ENCODE peak calls at places on chromosome 11, in six cellular contexts. One of them, this sample, is unnamed.
A peak's percentile ranks its signal among the peaks of the same experiment; 100 is the strongest.

GRCh38 chr11:124740277-124740882 is 638 bp downstream of the NRGN start:
- DNase-seq in A549: peak; percentile 23
- DNase-seq in gastrocnemius medialis: no peak
- DNase-seq in spleen: peak; percentile 87
- DNase-seq in left ventricle myocardium inferior: peak; percentile 40
- DNase-seq in body of pancreas: no peak
- DNase-seq in this sample: no peak

GRCh38 chr11:121964591-121964990 is 151.4 kb downstream of the BLID start:
- DNase-seq in A549: peak; percentile 17
- DNase-seq in gastrocnemius medialis: peak; percentile 35
- DNase-seq in spleen: no peak
- DNase-seq in left ventricle myocardium inferior: no peak
- DNase-seq in body of pancreas: no peak
- DNase-seq in this sample: no peak

GRCh38 chr11:95512177-95512576 is 277.4 kb downstream of the FAM76B start:
- DNase-seq in A549: peak; percentile 36
- DNase-seq in gastrocnemius medialis: peak; percentile 48
- DNase-seq in spleen: no peak
- DNase-seq in left ventricle myocardium inferior: no peak
- DNase-seq in body of pancreas: peak; percentile 6
- DNase-seq in this sample: peak; percentile 75

GRCh38 chr11:2462986-2463765 is 18.4 kb downstream of the KCNQ1 start:
- DNase-seq in A549: no peak
- DNase-seq in gastrocnemius medialis: no peak
- DNase-seq in spleen: peak; percentile 90
- DNase-seq in left ventricle myocardium inferior: peak; percentile 82
- DNase-seq in body of pancreas: peak; percentile 97
- DNase-seq in this sample: peak; percentile 67

GRCh38 chr11:15179167-15179566 is 64.4 kb downstream of the INSC start:
- DNase-seq in A549: no peak
- DNase-seq in gastrocnemius medialis: no peak
- DNase-seq in spleen: no peak
- DNase-seq in left ventricle myocardium inferior: no peak
- DNase-seq in body of pancreas: no peak
- DNase-seq in this sample: no peak

GRCh38 chr11:118530683-118531596 is at the start of gene TMEM25:
- DNase-seq in A549: no peak
- DNase-seq in gastrocnemius medialis: peak; percentile 59
- DNase-seq in spleen: peak; percentile 92
- DNase-seq in left ventricle myocardium inferior: peak; percentile 63
- DNase-seq in body of pancreas: peak; percentile 82
- DNase-seq in this sample: peak; percentile 60

GRCh38 chr11:5528495-5528894 is 12.0 kb upstream of the UBQLNL start:
- DNase-seq in A549: no peak
- DNase-seq in gastrocnemius medialis: no peak
- DNase-seq in spleen: no peak
- DNase-seq in left ventricle myocardium inferior: no peak
- DNase-seq in body of pancreas: no peak
- DNase-seq in this sample: no peak

GRCh38 chr11:71156301-71156700 is 96.1 kb downstream of the SHANK2 start:
- DNase-seq in A549: no peak
- DNase-seq in gastrocnemius medialis: no peak
- DNase-seq in spleen: no peak
- DNase-seq in left ventricle myocardium inferior: no peak
- DNase-seq in body of pancreas: no peak
- DNase-seq in this sample: no peak

GRCh38 chr11:27217948-27218410 is 145.0 kb downstream of the CCDC34 start:
- DNase-seq in A549: no peak
- DNase-seq in gastrocnemius medialis: no peak
- DNase-seq in spleen: no peak
- DNase-seq in left ventricle myocardium inferior: no peak
- DNase-seq in body of pancreas: peak; percentile 43
- DNase-seq in this sample: no peak

GRCh38 chr11:119764108-119764874 is 35.3 kb upstream of the NECTIN1 start:
- DNase-seq in A549: no peak
- DNase-seq in gastrocnemius medialis: peak; percentile 32
- DNase-seq in spleen: peak; percentile 69
- DNase-seq in left ventricle myocardium inferior: peak; percentile 52
- DNase-seq in body of pancreas: peak; percentile 81
- DNase-seq in this sample: no peak

GRCh38 chr11:122765487-122766131 is 72.7 kb upstream of the CRTAM start:
- DNase-seq in A549: no peak
- DNase-seq in gastrocnemius medialis: no peak
- DNase-seq in spleen: no peak
- DNase-seq in left ventricle myocardium inferior: no peak
- DNase-seq in body of pancreas: no peak
- DNase-seq in this sample: no peak

GRCh38 chr11:129277216-129277838 is 85.2 kb upstream of the ARHGAP32 start:
- DNase-seq in A549: no peak
- DNase-seq in gastrocnemius medialis: no peak
- DNase-seq in spleen: no peak
- DNase-seq in left ventricle myocardium inferior: no peak
- DNase-seq in body of pancreas: no peak
- DNase-seq in this sample: no peak

GRCh38 chr11:115112779-115113178 is 391.4 kb downstream of the CADM1 start:
- DNase-seq in A549: no peak
- DNase-seq in gastrocnemius medialis: no peak
- DNase-seq in spleen: no peak
- DNase-seq in left ventricle myocardium inferior: no peak
- DNase-seq in body of pancreas: no peak
- DNase-seq in this sample: no peak

GRCh38 chr11:66076561-66076960 is 6.5 kb downstream of the PACS1 start:
- DNase-seq in A549: no peak
- DNase-seq in gastrocnemius medialis: no peak
- DNase-seq in spleen: no peak
- DNase-seq in left ventricle myocardium inferior: no peak
- DNase-seq in body of pancreas: no peak
- DNase-seq in this sample: peak; percentile 49
- H3K4me1 ChIP-seq in A549: peaks cover 59% of the 10 kb centered on the region
- H3K4me1 ChIP-seq in gastrocnemius medialis: peaks cover 11% of the 10 kb centered on the region
- H3K4me1 ChIP-seq in spleen: peaks cover 45% of the 10 kb centered on the region
- H3K4me1 ChIP-seq in left ventricle myocardium inferior: peaks cover 41% of the 10 kb centered on the region
- H3K4me1 ChIP-seq in body of pancreas: peaks cover 19% of the 10 kb centered on the region
- H3K4me1 ChIP-seq in this sample: no peaks in the 10 kb centered on the region

GRCh38 chr11:126543691-126544090 is 188.2 kb downstream of the ST3GAL4 start:
- DNase-seq in A549: no peak
- DNase-seq in gastrocnemius medialis: no peak
- DNase-seq in spleen: no peak
- DNase-seq in left ventricle myocardium inferior: no peak
- DNase-seq in body of pancreas: peak; percentile 20
- DNase-seq in this sample: no peak

GRCh38 chr11:126545057-126545555 is 189.6 kb downstream of the ST3GAL4 start:
- DNase-seq in A549: no peak
- DNase-seq in gastrocnemius medialis: no peak
- DNase-seq in spleen: peak; percentile 20
- DNase-seq in left ventricle myocardium inferior: no peak
- DNase-seq in body of pancreas: no peak
- DNase-seq in this sample: no peak

GRCh38 chr11:126542621-126543020 is 187.1 kb downstream of the ST3GAL4 start:
- DNase-seq in A549: no peak
- DNase-seq in gastrocnemius medialis: no peak
- DNase-seq in spleen: no peak
- DNase-seq in left ventricle myocardium inferior: no peak
- DNase-seq in body of pancreas: no peak
- DNase-seq in this sample: no peak

GRCh38 chr11:126546191-126546590 is 190.7 kb downstream of the ST3GAL4 start:
- DNase-seq in A549: no peak
- DNase-seq in gastrocnemius medialis: no peak
- DNase-seq in spleen: no peak
- DNase-seq in left ventricle myocardium inferior: no peak
- DNase-seq in body of pancreas: no peak
- DNase-seq in this sample: no peak

DNA sequence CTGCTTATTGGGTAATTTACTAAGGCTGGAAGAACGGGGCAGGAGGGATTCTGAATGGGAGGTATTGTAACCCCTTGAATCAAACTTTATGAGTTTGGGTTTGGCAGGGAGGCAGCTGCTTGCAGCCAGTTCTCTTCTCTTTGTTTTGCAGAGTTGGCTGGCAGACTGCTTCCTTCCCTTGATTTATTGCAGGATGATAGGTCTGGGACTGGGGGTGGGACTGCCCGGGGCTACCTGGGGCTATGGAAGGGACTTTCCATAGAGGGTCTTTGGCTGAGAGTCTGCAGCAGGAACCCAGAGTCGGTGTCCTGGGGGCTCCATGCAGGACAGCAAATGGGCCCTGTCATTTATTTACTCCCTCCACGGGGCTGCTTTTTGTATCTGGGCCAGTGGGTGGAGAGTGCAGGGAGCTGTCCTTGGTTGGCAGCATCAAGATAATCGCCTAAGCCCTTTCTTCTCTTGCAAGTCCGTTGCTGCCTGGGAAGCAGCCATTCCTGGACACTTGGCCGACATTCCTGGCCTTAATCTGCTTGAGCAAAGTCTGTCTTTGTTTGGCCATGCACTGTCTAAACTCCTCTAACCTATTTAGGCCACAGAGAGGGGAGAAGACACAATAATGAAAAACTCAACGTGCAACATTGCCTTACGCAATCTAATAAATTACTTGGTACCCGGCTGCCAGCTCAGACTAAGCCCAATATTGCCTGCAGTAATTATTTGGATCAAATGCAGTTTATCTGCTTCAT is 189.0 kb downstream of the ST3GAL4 start:
- DNase-seq in A549: no peak
- DNase-seq in gastrocnemius medialis: no peak
- DNase-seq in spleen: no peak
- DNase-seq in left ventricle myocardium inferior: no peak
- DNase-seq in body of pancreas: peak; percentile 17
- DNase-seq in this sample: no peak
- TF ChIP-seq CTCF in A549: no peak
- TF ChIP-seq CTCF in gastrocnemius medialis: no peak
- TF ChIP-seq CTCF in spleen: no peak
- TF ChIP-seq CTCF in left ventricle myocardium inferior: no peak
- TF ChIP-seq CTCF in body of pancreas: no peak
- TF ChIP-seq CTCF in this sample: no peak

DNA sequence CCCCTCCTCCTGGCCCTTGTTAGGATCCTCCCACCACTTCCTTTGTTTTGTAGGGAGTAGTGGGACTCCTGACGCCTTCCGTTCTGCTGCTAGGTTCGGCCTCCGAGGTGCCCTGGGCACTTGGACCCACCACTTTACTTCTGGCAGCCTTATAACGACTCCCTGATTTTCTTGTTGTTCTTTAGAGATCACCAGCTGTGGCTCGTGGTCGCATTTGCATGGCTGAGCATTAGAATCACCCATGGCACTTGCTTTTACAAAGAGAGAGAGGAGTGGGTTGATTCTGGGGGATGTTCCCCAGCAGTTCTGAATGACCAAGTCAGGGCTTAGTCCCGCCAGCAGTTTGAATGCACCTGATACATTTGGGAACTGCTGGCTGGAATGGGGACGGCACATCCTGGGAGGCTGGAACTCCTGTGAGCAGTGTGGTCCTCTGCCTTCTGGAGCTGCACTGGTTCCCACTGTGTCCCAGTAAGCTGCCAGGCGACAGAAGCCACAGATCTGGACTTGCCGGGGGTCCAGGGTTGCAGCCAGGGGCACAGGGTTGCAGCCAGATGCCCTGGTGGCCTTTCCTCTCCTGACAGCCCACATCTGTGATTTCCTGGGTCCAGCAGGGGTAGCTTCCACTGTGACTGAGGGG is 4.1 kb downstream of the TUB start:
- DNase-seq in A549: no peak
- DNase-seq in gastrocnemius medialis: no peak
- DNase-seq in spleen: peak; percentile 56
- DNase-seq in left ventricle myocardium inferior: no peak
- DNase-seq in body of pancreas: no peak
- DNase-seq in this sample: no peak
- H3K27ac ChIP-seq in A549: no peak overlapping the region
- H3K27ac ChIP-seq in gastrocnemius medialis: no peak overlapping the region
- H3K27ac ChIP-seq in spleen: no peak overlapping the region
- H3K27ac ChIP-seq in left ventricle myocardium inferior: peak overlapping the region; percentile 51
- H3K27ac ChIP-seq in body of pancreas: no peak overlapping the region
- H3K27ac ChIP-seq in this sample: no peak overlapping the region

GRCh38 chr11:35173011-35173511 is 34.1 kb downstream of the CD44 start:
- DNase-seq in A549: no peak
- DNase-seq in gastrocnemius medialis: peak; percentile 28
- DNase-seq in spleen: no peak
- DNase-seq in left ventricle myocardium inferior: no peak
- DNase-seq in body of pancreas: peak; percentile 71
- DNase-seq in this sample: no peak

GRCh38 chr11:35169754-35170153 is 30.8 kb downstream of the CD44 start:
- DNase-seq in A549: no peak
- DNase-seq in gastrocnemius medialis: no peak
- DNase-seq in spleen: no peak
- DNase-seq in left ventricle myocardium inferior: no peak
- DNase-seq in body of pancreas: no peak
- DNase-seq in this sample: no peak

GRCh38 chr11:35171226-35171625 is 32.3 kb downstream of the CD44 start:
- DNase-seq in A549: no peak
- DNase-seq in gastrocnemius medialis: no peak
- DNase-seq in spleen: no peak
- DNase-seq in left ventricle myocardium inferior: no peak
- DNase-seq in body of pancreas: no peak
- DNase-seq in this sample: no peak

GRCh38 chr11:35168606-35169200 is 29.7 kb downstream of the CD44 start:
- DNase-seq in A549: no peak
- DNase-seq in gastrocnemius medialis: no peak
- DNase-seq in spleen: no peak
- DNase-seq in left ventricle myocardium inferior: no peak
- DNase-seq in body of pancreas: no peak
- DNase-seq in this sample: no peak

GRCh38 chr11:35170503-35170902 is 31.5 kb downstream of the CD44 start:
- DNase-seq in A549: no peak
- DNase-seq in gastrocnemius medialis: no peak
- DNase-seq in spleen: no peak
- DNase-seq in left ventricle myocardium inferior: no peak
- DNase-seq in body of pancreas: no peak
- DNase-seq in this sample: no peak
- H3K4me1 ChIP-seq in A549: peaks cover 85% of the 10 kb centered on the region
- H3K4me1 ChIP-seq in gastrocnemius medialis: peaks cover 43% of the 10 kb centered on the region
- H3K4me1 ChIP-seq in spleen: peaks cover 60% of the 10 kb centered on the region
- H3K4me1 ChIP-seq in left ventricle myocardium inferior: peaks cover 61% of the 10 kb centered on the region
- H3K4me1 ChIP-seq in body of pancreas: peaks cover 79% of the 10 kb centered on the region
- H3K4me1 ChIP-seq in this sample: peaks cover 64% of the 10 kb centered on the region

GRCh38 chr11:102831709-102832492 is 11.5 kb downstream of the MMP3 start:
- DNase-seq in A549: no peak
- DNase-seq in gastrocnemius medialis: no peak
- DNase-seq in spleen: no peak
- DNase-seq in left ventricle myocardium inferior: no peak
- DNase-seq in body of pancreas: no peak
- DNase-seq in this sample: no peak
- TF ChIP-seq CTCF in A549: no peak
- TF ChIP-seq CTCF in gastrocnemius medialis: no peak
- TF ChIP-seq CTCF in spleen: no peak
- TF ChIP-seq CTCF in left ventricle myocardium inferior: no peak
- TF ChIP-seq CTCF in body of pancreas: no peak
- TF ChIP-seq CTCF in this sample: no peak

GRCh38 chr11:62025429-62026105 is 58.1 kb upstream of the FTH1 start:
- DNase-seq in A549: peak; percentile 95
- DNase-seq in gastrocnemius medialis: peak; percentile 60
- DNase-seq in spleen: peak; percentile 87
- DNase-seq in left ventricle myocardium inferior: peak; percentile 48
- DNase-seq in body of pancreas: peak; percentile 50
- DNase-seq in this sample: peak; percentile 94
- H3K27ac ChIP-seq in A549: peak overlapping the region; percentile 65
- H3K27ac ChIP-seq in gastrocnemius medialis: peak overlapping the region; percentile 49
- H3K27ac ChIP-seq in spleen: peak overlapping the region; percentile 77
- H3K27ac ChIP-seq in left ventricle myocardium inferior: peak overlapping the region; percentile 76
- H3K27ac ChIP-seq in body of pancreas: peak overlapping the region; percentile 39
- H3K27ac ChIP-seq in this sample: peak overlapping the region; percentile 87